ENCODE peak calls at places on chromosomes 11 and 22, in nine cellular contexts. W is heart left ventricle, Z is HCT116, N is lower leg skin, T is adrenal gland, S is A549, D is stomach, Q is AG10803, I is fibroblast of lung. E is an unnamed sample.

GRCh38 chr11:126328444-126328843 is 24.6 kb downstream of the DCPS start:
- DNase-seq in T (peak; percentile 4), Z (no peak), I (no peak), W (no peak), Q (no peak), N (no peak), D (no peak), S (no peak), E (no peak)

GRCh38 chr22:50247748-50248147 is 2.9 kb upstream of the TUBGCP6 start:
- DNase-seq in N (no peak), W (no peak), Z (peak; percentile 64), Q (peak; percentile 50), S (no peak), I (peak; percentile 45), T (no peak), D (peak; percentile 78), E (no peak)

GRCh38 chr11:102341844-102342318 is 5.1 kb upstream of the BIRC2 start:
- DNase-seq in D (peak; percentile 77), I (peak; percentile 87), W (peak; percentile 75), Q (peak; percentile 85), N (peak; percentile 87), Z (peak; percentile 89), S (peak; percentile 68), T (peak; percentile 81), E (peak; percentile 88)

GRCh38 chr11:40388097-40388818 is 1071.2 kb downstream of the LRRC4C start:
- DNase-seq in S (no peak), I (peak; percentile 34), Z (no peak), Q (peak; percentile 63), N (no peak), D (no peak), T (no peak), W (no peak), E (peak; percentile 40)

GRCh38 chr22:45678961-45679912 is 7.6 kb downstream of the ATXN10 start:
- DNase-seq in T (no peak), D (no peak), Q (peak; percentile 73), W (no peak), N (no peak), Z (no peak), I (peak; percentile 66), S (no peak), E (peak; percentile 76)

GRCh38 chr11:70073881-70074371 is 4.2 kb upstream of the ANO1 start:
- DNase-seq in Q (no peak), I (no peak), D (no peak), W (peak; percentile 74), N (no peak), S (no peak), Z (no peak), T (no peak), E (no peak)

GRCh38 chr11:58787903-58788302 is 56.2 kb upstream of the GLYAT start:
- DNase-seq in S (no peak), D (no peak), Z (no peak), N (no peak), Q (no peak), T (no peak), W (no peak), I (no peak), E (no peak)

GRCh38 chr11:10026514-10026913 is 267.5 kb downstream of the SBF2 start:
- DNase-seq in Q (peak; percentile 61), I (peak; percentile 42), S (no peak), W (no peak), N (no peak), T (no peak), D (no peak), Z (no peak), E (peak; percentile 6)

GRCh38 chr11:61429346-61429690 is 457 bp downstream of the CPSF7 start:
- DNase-seq in Z (peak; percentile 15), Q (peak; percentile 60), W (peak; percentile 75), D (peak; percentile 48), N (peak; percentile 28), T (peak; percentile 49), S (peak; percentile 58), I (peak; percentile 66), E (no peak)
- TF ChIP-seq CTCF in Z (no peak), Q (no peak), W (peak; percentile 37), D (no peak), N (no peak), T (no peak), S (no peak), I (no peak), E (no peak)

GRCh38 chr11:65557280-65558001 is 718 bp downstream of the LTBP3 start:
- DNase-seq in N (no peak), D (no peak), S (no peak), I (peak; percentile 26), T (no peak), Q (no peak), W (peak; percentile 55), Z (no peak), E (no peak)
- H3K4me3 ChIP-seq in N (peak overlapping the region; percentile 20), D (peak overlapping the region; percentile 73), S (peak overlapping the region; percentile 62), I (peak overlapping the region; percentile 67), T (peak overlapping the region; percentile 82), Q (peak overlapping the region; percentile 71), W (peak overlapping the region; percentile 65), Z (peak overlapping the region; percentile 64), E (peak overlapping the region; percentile 56)

DNA sequence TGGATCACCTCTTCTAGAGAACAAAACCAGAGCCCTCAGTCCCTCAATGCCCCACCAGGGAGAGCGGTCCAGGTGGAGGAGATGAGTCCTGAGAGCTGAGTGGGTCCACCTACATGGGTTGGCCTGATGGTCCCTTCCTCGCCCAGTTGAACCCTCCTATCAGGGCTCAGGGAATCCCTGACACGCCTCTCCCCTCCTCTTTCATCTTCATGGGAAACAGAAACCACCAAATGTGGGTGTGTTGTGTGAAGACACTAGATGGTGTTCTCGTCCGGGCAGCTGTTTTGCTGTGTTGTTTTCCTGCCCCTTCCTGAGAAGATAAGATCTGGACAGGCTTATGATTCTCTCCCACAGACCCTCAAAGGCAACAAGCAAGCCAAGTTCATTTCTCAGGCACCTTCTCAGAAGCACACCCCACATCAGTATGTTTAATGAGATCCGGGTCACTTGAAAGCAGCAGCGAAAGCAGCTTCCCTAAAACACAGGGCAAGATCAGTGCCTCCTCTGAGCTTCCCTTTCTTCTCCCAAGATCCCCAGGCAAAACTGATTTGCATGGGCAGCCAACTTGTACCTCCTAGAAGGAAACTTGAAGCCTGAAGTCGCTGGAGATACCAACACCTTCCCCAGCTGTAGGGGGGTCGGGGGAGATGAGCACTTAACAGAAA is 35.3 kb upstream of the POU2AF1 start:
- DNase-seq in Z (no peak), Q (no peak), T (no peak), S (no peak), N (no peak), D (no peak), I (no peak), W (no peak), E (no peak)
- TF ChIP-seq CTCF in Z (no peak), Q (no peak), T (no peak), S (no peak), N (no peak), D (no peak), I (no peak), W (no peak), E (no peak)

GRCh38 chr11:121463689-121464335 is 11.0 kb upstream of the SORL1-AS1 start:
- DNase-seq in D (no peak), Q (no peak), T (no peak), Z (no peak), I (no peak), S (no peak), N (no peak), W (no peak), E (no peak)

GRCh38 chr11:121465709-121466062 is 12.9 kb upstream of the SORL1-AS1 start:
- DNase-seq in I (no peak), Q (no peak), W (no peak), D (no peak), T (no peak), Z (no peak), S (no peak), N (no peak), E (no peak)

GRCh38 chr11:121467965-121468364 is 15.2 kb upstream of the SORL1-AS1 start:
- DNase-seq in I (no peak), Q (no peak), D (no peak), N (no peak), S (no peak), Z (no peak), T (no peak), W (no peak), E (no peak)

GRCh38 chr11:121464352-121464946 is 11.7 kb upstream of the SORL1-AS1 start:
- DNase-seq in N (peak; percentile 55), W (peak; percentile 63), S (peak; percentile 47), Q (peak; percentile 89), I (peak; percentile 85), Z (peak; percentile 81), T (peak; percentile 89), D (no peak), E (peak; percentile 84)

GRCh38 chr11:121466063-121466794 is 13.5 kb upstream of the SORL1-AS1 start:
- DNase-seq in D (peak; percentile 92), Q (peak; percentile 93), I (peak; percentile 93), S (peak; percentile 86), N (peak; percentile 91), W (peak; percentile 84), Z (peak; percentile 93), T (peak; percentile 98), E (peak; percentile 95)
- H3K4me3 ChIP-seq in D (no peak overlapping the region), Q (no peak overlapping the region), I (no peak overlapping the region), S (no peak overlapping the region), N (no peak overlapping the region), W (no peak overlapping the region), Z (peak overlapping the region; percentile 31), T (peak overlapping the region; percentile 24), E (no peak overlapping the region)

GRCh38 chr11:78465169-78465942 is 47.7 kb upstream of the GAB2 start:
- DNase-seq in I (no peak), N (no peak), S (no peak), Q (no peak), T (no peak), Z (no peak), D (no peak), W (no peak), E (no peak)
- TF ChIP-seq CTCF in I (no peak), N (no peak), S (no peak), Q (no peak), T (no peak), Z (no peak), D (no peak), W (no peak), E (no peak)